ENCODE peak calls at places on chromosomes 6 and 20, in nine cellular contexts. One of them, this sample, is unnamed.

GRCh38 chr6:142356271-142356938 is 54.6 kb downstream of the ADGRG6 start:
- DNase-seq in IMR-90: peak; percentile 50
- DNase-seq in heart left ventricle: no peak
- DNase-seq in fibroblast of lung: peak; percentile 39
- DNase-seq in breast epithelium: no peak
- DNase-seq in dorsolateral prefrontal cortex: no peak
- DNase-seq in HL-60: no peak
- DNase-seq in retinal pigment epithelial cell: no peak
- DNase-seq in PC-9: no peak
- DNase-seq in this sample: peak; percentile 78

GRCh38 chr6:153778216-153778615 is 260.8 kb upstream of the OPRM1 start:
- DNase-seq in IMR-90: no peak
- DNase-seq in heart left ventricle: no peak
- DNase-seq in fibroblast of lung: no peak
- DNase-seq in breast epithelium: no peak
- DNase-seq in dorsolateral prefrontal cortex: no peak
- DNase-seq in HL-60: no peak
- DNase-seq in retinal pigment epithelial cell: no peak
- DNase-seq in PC-9: no peak
- DNase-seq in this sample: no peak

GRCh38 chr20:1423625-1424106 is 30.8 kb upstream of the FKBP1A start:
- DNase-seq in IMR-90: peak; percentile 69
- DNase-seq in heart left ventricle: no peak
- DNase-seq in fibroblast of lung: peak; percentile 83
- DNase-seq in breast epithelium: no peak
- DNase-seq in dorsolateral prefrontal cortex: no peak
- DNase-seq in HL-60: peak; percentile 73
- DNase-seq in retinal pigment epithelial cell: no peak
- DNase-seq in PC-9: no peak
- DNase-seq in this sample: peak; percentile 92

GRCh38 chr6:129795261-129795660 is 65.9 kb downstream of the TMEM244 start:
- DNase-seq in IMR-90: no peak
- DNase-seq in heart left ventricle: no peak
- DNase-seq in fibroblast of lung: no peak
- DNase-seq in breast epithelium: no peak
- DNase-seq in dorsolateral prefrontal cortex: no peak
- DNase-seq in HL-60: no peak
- DNase-seq in retinal pigment epithelial cell: no peak
- DNase-seq in PC-9: peak; percentile 43
- DNase-seq in this sample: no peak

GRCh38 chr6:48151142-48151541 is 40.1 kb upstream of the PTCHD4 start:
- DNase-seq in IMR-90: no peak
- DNase-seq in heart left ventricle: no peak
- DNase-seq in fibroblast of lung: peak; percentile 96
- DNase-seq in breast epithelium: no peak
- DNase-seq in dorsolateral prefrontal cortex: no peak
- DNase-seq in HL-60: no peak
- DNase-seq in retinal pigment epithelial cell: peak; percentile 90
- DNase-seq in PC-9: no peak
- DNase-seq in this sample: peak; percentile 30

GRCh38 chr20:43961116-43961515 is 46.5 kb downstream of the TOX2 start:
- DNase-seq in IMR-90: no peak
- DNase-seq in heart left ventricle: no peak
- DNase-seq in fibroblast of lung: no peak
- DNase-seq in breast epithelium: no peak
- DNase-seq in dorsolateral prefrontal cortex: no peak
- DNase-seq in HL-60: no peak
- DNase-seq in retinal pigment epithelial cell: no peak
- DNase-seq in PC-9: no peak
- DNase-seq in this sample: no peak

GRCh38 chr20:46129955-46130481 is 11.9 kb downstream of the CD40 start:
- DNase-seq in IMR-90: no peak
- DNase-seq in heart left ventricle: no peak
- DNase-seq in fibroblast of lung: no peak
- DNase-seq in breast epithelium: no peak
- DNase-seq in dorsolateral prefrontal cortex: peak; percentile 44
- DNase-seq in HL-60: no peak
- DNase-seq in retinal pigment epithelial cell: no peak
- DNase-seq in PC-9: no peak
- DNase-seq in this sample: no peak

GRCh38 chr6:49328051-49328450 is 135.0 kb downstream of the MMUT start:
- DNase-seq in IMR-90: no peak
- DNase-seq in heart left ventricle: no peak
- DNase-seq in fibroblast of lung: no peak
- DNase-seq in breast epithelium: no peak
- DNase-seq in dorsolateral prefrontal cortex: no peak
- DNase-seq in HL-60: no peak
- DNase-seq in retinal pigment epithelial cell: no peak
- DNase-seq in PC-9: no peak
- DNase-seq in this sample: peak; percentile 7

GRCh38 chr6:40539853-40540252 is 47.3 kb downstream of the LRFN2 start:
- DNase-seq in IMR-90: no peak
- DNase-seq in heart left ventricle: no peak
- DNase-seq in fibroblast of lung: no peak
- DNase-seq in breast epithelium: no peak
- DNase-seq in dorsolateral prefrontal cortex: no peak
- DNase-seq in HL-60: no peak
- DNase-seq in retinal pigment epithelial cell: no peak
- DNase-seq in PC-9: no peak
- DNase-seq in this sample: no peak

GRCh38 chr6:159602370-159603185 is 90.5 kb downstream of the SOD2 start:
- DNase-seq in IMR-90: no peak
- DNase-seq in heart left ventricle: no peak
- DNase-seq in fibroblast of lung: peak; percentile 3
- DNase-seq in breast epithelium: no peak
- DNase-seq in dorsolateral prefrontal cortex: no peak
- DNase-seq in HL-60: no peak
- DNase-seq in retinal pigment epithelial cell: no peak
- DNase-seq in PC-9: no peak
- DNase-seq in this sample: no peak

GRCh38 chr20:1830240-1830639 is 65.0 kb upstream of the SIRPA start:
- DNase-seq in IMR-90: peak; percentile 99
- DNase-seq in heart left ventricle: peak; percentile 86
- DNase-seq in fibroblast of lung: peak; percentile 98
- DNase-seq in breast epithelium: no peak
- DNase-seq in dorsolateral prefrontal cortex: peak; percentile 94
- DNase-seq in HL-60: no peak
- DNase-seq in retinal pigment epithelial cell: peak; percentile 94
- DNase-seq in PC-9: peak; percentile 83
- DNase-seq in this sample: peak; percentile 95

GRCh38 chr6:46378882-46379405 is 112.3 kb downstream of the RCAN2 start:
- DNase-seq in IMR-90: no peak
- DNase-seq in heart left ventricle: no peak
- DNase-seq in fibroblast of lung: no peak
- DNase-seq in breast epithelium: no peak
- DNase-seq in dorsolateral prefrontal cortex: no peak
- DNase-seq in HL-60: no peak
- DNase-seq in retinal pigment epithelial cell: no peak
- DNase-seq in PC-9: no peak
- DNase-seq in this sample: no peak

GRCh38 chr20:43920797-43921196 is 6.1 kb downstream of the TOX2 start:
- DNase-seq in IMR-90: no peak
- DNase-seq in heart left ventricle: no peak
- DNase-seq in fibroblast of lung: no peak
- DNase-seq in breast epithelium: no peak
- DNase-seq in dorsolateral prefrontal cortex: no peak
- DNase-seq in HL-60: no peak
- DNase-seq in retinal pigment epithelial cell: no peak
- DNase-seq in PC-9: no peak
- DNase-seq in this sample: no peak

GRCh38 chr20:39248851-39249485 is 286.8 kb downstream of the DHX35 start:
- DNase-seq in IMR-90: no peak
- DNase-seq in heart left ventricle: no peak
- DNase-seq in fibroblast of lung: no peak
- DNase-seq in breast epithelium: no peak
- DNase-seq in dorsolateral prefrontal cortex: no peak
- DNase-seq in HL-60: no peak
- DNase-seq in retinal pigment epithelial cell: no peak
- DNase-seq in PC-9: no peak
- DNase-seq in this sample: no peak
- H3K4me3 ChIP-seq in IMR-90: no peak overlapping the region
- H3K4me3 ChIP-seq in heart left ventricle: no peak overlapping the region
- H3K4me3 ChIP-seq in fibroblast of lung: no peak overlapping the region
- H3K4me3 ChIP-seq in breast epithelium: no peak overlapping the region
- H3K4me3 ChIP-seq in dorsolateral prefrontal cortex: no peak overlapping the region
- H3K4me3 ChIP-seq in HL-60: no peak overlapping the region
- H3K4me3 ChIP-seq in retinal pigment epithelial cell: no peak overlapping the region
- H3K4me3 ChIP-seq in PC-9: no peak overlapping the region
- H3K4me3 ChIP-seq in this sample: no peak overlapping the region

GRCh38 chr6:133571681-133572080 is 317.2 kb upstream of the TCF21 start:
- DNase-seq in IMR-90: no peak
- DNase-seq in heart left ventricle: no peak
- DNase-seq in fibroblast of lung: no peak
- DNase-seq in breast epithelium: no peak
- DNase-seq in dorsolateral prefrontal cortex: no peak
- DNase-seq in HL-60: no peak
- DNase-seq in retinal pigment epithelial cell: no peak
- DNase-seq in PC-9: no peak
- DNase-seq in this sample: no peak
- TF ChIP-seq CTCF in IMR-90: no peak
- TF ChIP-seq CTCF in heart left ventricle: no peak
- TF ChIP-seq CTCF in fibroblast of lung: no peak
- TF ChIP-seq CTCF in breast epithelium: no peak
- TF ChIP-seq CTCF in dorsolateral prefrontal cortex: no peak
- TF ChIP-seq CTCF in HL-60: no peak
- TF ChIP-seq CTCF in retinal pigment epithelial cell: no peak
- TF ChIP-seq CTCF in PC-9: no peak
- TF ChIP-seq CTCF in this sample: no peak

GRCh38 chr6:116513224-116513875 is 1.9 kb downstream of the CALHM5 start:
- DNase-seq in IMR-90: no peak
- DNase-seq in heart left ventricle: no peak
- DNase-seq in fibroblast of lung: no peak
- DNase-seq in breast epithelium: no peak
- DNase-seq in dorsolateral prefrontal cortex: no peak
- DNase-seq in HL-60: no peak
- DNase-seq in retinal pigment epithelial cell: no peak
- DNase-seq in PC-9: no peak
- DNase-seq in this sample: no peak

GRCh38 chr6:116512709-116513108 is 1.3 kb downstream of the CALHM5 start:
- DNase-seq in IMR-90: no peak
- DNase-seq in heart left ventricle: no peak
- DNase-seq in fibroblast of lung: no peak
- DNase-seq in breast epithelium: no peak
- DNase-seq in dorsolateral prefrontal cortex: no peak
- DNase-seq in HL-60: no peak
- DNase-seq in retinal pigment epithelial cell: no peak
- DNase-seq in PC-9: no peak
- DNase-seq in this sample: no peak

GRCh38 chr6:116511424-116512131 is at the start of gene CALHM5:
- DNase-seq in IMR-90: peak; percentile 94
- DNase-seq in heart left ventricle: peak; percentile 42
- DNase-seq in fibroblast of lung: peak; percentile 89
- DNase-seq in breast epithelium: no peak
- DNase-seq in dorsolateral prefrontal cortex: no peak
- DNase-seq in HL-60: no peak
- DNase-seq in retinal pigment epithelial cell: no peak
- DNase-seq in PC-9: no peak
- DNase-seq in this sample: peak; percentile 76

GRCh38 chr6:116514103-116514502 is 2.7 kb downstream of the CALHM5 start:
- DNase-seq in IMR-90: no peak
- DNase-seq in heart left ventricle: no peak
- DNase-seq in fibroblast of lung: no peak
- DNase-seq in breast epithelium: no peak
- DNase-seq in dorsolateral prefrontal cortex: no peak
- DNase-seq in HL-60: peak; percentile 38
- DNase-seq in retinal pigment epithelial cell: no peak
- DNase-seq in PC-9: no peak
- DNase-seq in this sample: no peak

DNA sequence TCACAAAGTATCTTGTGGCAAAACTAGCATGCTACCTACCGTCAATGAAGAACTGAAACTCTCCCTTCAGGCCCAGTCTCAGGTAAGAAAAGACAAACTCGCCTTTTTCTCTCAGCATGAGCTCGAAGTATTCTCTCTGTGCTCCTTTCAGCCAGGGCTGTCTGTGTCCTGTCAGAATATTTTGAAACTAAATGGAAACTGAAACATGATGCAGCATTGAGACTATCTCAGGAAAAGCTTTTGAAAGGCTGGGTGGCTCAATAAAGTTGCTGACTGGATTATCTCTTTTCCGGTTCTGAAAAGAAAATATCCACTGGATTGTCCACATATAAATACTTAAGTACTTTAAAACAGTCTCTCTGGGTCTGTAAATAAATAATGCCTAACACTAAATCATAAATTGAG is 718 bp downstream of the CALHM5 start:
- DNase-seq in IMR-90: no peak
- DNase-seq in heart left ventricle: no peak
- DNase-seq in fibroblast of lung: no peak
- DNase-seq in breast epithelium: no peak
- DNase-seq in dorsolateral prefrontal cortex: no peak
- DNase-seq in HL-60: no peak
- DNase-seq in retinal pigment epithelial cell: no peak
- DNase-seq in PC-9: no peak
- DNase-seq in this sample: peak; percentile 47
- H3K4me3 ChIP-seq in IMR-90: peak overlapping the region; percentile 51
- H3K4me3 ChIP-seq in heart left ventricle: peak overlapping the region; percentile 29
- H3K4me3 ChIP-seq in fibroblast of lung: peak overlapping the region; percentile 81
- H3K4me3 ChIP-seq in breast epithelium: peak overlapping the region; percentile 33
- H3K4me3 ChIP-seq in dorsolateral prefrontal cortex: peak overlapping the region; percentile 24
- H3K4me3 ChIP-seq in HL-60: no peak overlapping the region
- H3K4me3 ChIP-seq in retinal pigment epithelial cell: no peak overlapping the region
- H3K4me3 ChIP-seq in PC-9: no peak overlapping the region
- H3K4me3 ChIP-seq in this sample: peak overlapping the region; percentile 50

GRCh38 chr6:76166874-76167273 is 94.4 kb upstream of the IMPG1 start:
- DNase-seq in IMR-90: no peak
- DNase-seq in heart left ventricle: no peak
- DNase-seq in fibroblast of lung: no peak
- DNase-seq in breast epithelium: no peak
- DNase-seq in dorsolateral prefrontal cortex: no peak
- DNase-seq in HL-60: no peak
- DNase-seq in retinal pigment epithelial cell: no peak
- DNase-seq in PC-9: no peak
- DNase-seq in this sample: no peak
- TF ChIP-seq CTCF in IMR-90: no peak
- TF ChIP-seq CTCF in heart left ventricle: no peak
- TF ChIP-seq CTCF in fibroblast of lung: no peak
- TF ChIP-seq CTCF in breast epithelium: no peak
- TF ChIP-seq CTCF in dorsolateral prefrontal cortex: no peak
- TF ChIP-seq CTCF in HL-60: no peak
- TF ChIP-seq CTCF in retinal pigment epithelial cell: no peak
- TF ChIP-seq CTCF in PC-9: no peak
- TF ChIP-seq CTCF in this sample: no peak

GRCh38 chr6:127920804-127921203 is 19.9 kb upstream of the THEMIS start:
- DNase-seq in IMR-90: no peak
- DNase-seq in heart left ventricle: no peak
- DNase-seq in fibroblast of lung: peak; percentile 1
- DNase-seq in breast epithelium: no peak
- DNase-seq in dorsolateral prefrontal cortex: no peak
- DNase-seq in HL-60: no peak
- DNase-seq in retinal pigment epithelial cell: no peak
- DNase-seq in PC-9: no peak
- DNase-seq in this sample: no peak
- H3K4me3 ChIP-seq in IMR-90: no peak overlapping the region
- H3K4me3 ChIP-seq in heart left ventricle: no peak overlapping the region
- H3K4me3 ChIP-seq in fibroblast of lung: no peak overlapping the region
- H3K4me3 ChIP-seq in breast epithelium: no peak overlapping the region
- H3K4me3 ChIP-seq in dorsolateral prefrontal cortex: no peak overlapping the region
- H3K4me3 ChIP-seq in HL-60: no peak overlapping the region
- H3K4me3 ChIP-seq in retinal pigment epithelial cell: no peak overlapping the region
- H3K4me3 ChIP-seq in PC-9: no peak overlapping the region
- H3K4me3 ChIP-seq in this sample: no peak overlapping the region